ENCODE peak calls at places on chromosomes 6 and 20, in five cellular contexts. R, J, F, O and I are unnamed samples.
A peak's percentile ranks its signal among the peaks of the same experiment; 100 is the strongest.

GRCh38 chr6:47200536-47201334 is 109.0 kb downstream of the TNFRSF21 start:
- DNase-seq in J (no peak), R (no peak), O (no peak), F (no peak), I (no peak)

GRCh38 chr6:75478929-75479328 is 14.7 kb downstream of the FILIP1 start:
- DNase-seq in R (no peak), F (no peak), J (no peak), O (no peak), I (no peak)

GRCh38 chr20:49293122-49293521 is 15.3 kb upstream of the ZNFX1 start:
- DNase-seq in R (no peak), J (no peak), F (no peak), O (no peak), I (no peak)

GRCh38 chr6:1335367-1336037 is 23.6 kb downstream of the FOXQ1 start:
- DNase-seq in R (peak; percentile 77), F (peak; percentile 58), J (no peak), O (no peak), I (no peak)

GRCh38 chr20:59743767-59744485 is 139.6 kb downstream of the PHACTR3 start:
- DNase-seq in F (no peak), J (no peak), O (no peak), R (peak; percentile 27), I (no peak)

GRCh38 chr6:140921366-140922226 is 1211.1 kb upstream of the GJE1 start:
- DNase-seq in J (no peak), F (no peak), R (peak; percentile 59), O (no peak), I (no peak)

GRCh38 chr6:40583694-40584093 is 3.5 kb downstream of the LRFN2 start:
- DNase-seq in F (no peak), J (no peak), R (no peak), O (no peak), I (no peak)

GRCh38 chr6:132142768-132143167 is 191.6 kb upstream of the CCN2 start:
- DNase-seq in R (no peak), F (no peak), J (no peak), O (no peak), I (no peak)

GRCh38 chr6:551405-551804 is 105.5 kb downstream of the HUS1B start:
- DNase-seq in O (no peak), F (no peak), R (peak; percentile 21), J (no peak), I (no peak)

GRCh38 chr6:141956046-141956761 is 176.5 kb upstream of the GJE1 start:
- DNase-seq in J (no peak), O (no peak), F (no peak), R (no peak), I (no peak)

GRCh38 chr20:54197621-54198604 is 10.0 kb upstream of the PFDN4 start:
- DNase-seq in J (no peak), F (no peak), O (no peak), R (peak; percentile 89), I (no peak)

GRCh38 chr20:48818481-48818987 is 9.3 kb downstream of the PREX1 start:
- DNase-seq in R (no peak), J (peak; percentile 72), F (no peak), O (peak; percentile 34), I (peak; percentile 74)